ENCODE peak calls at places on chromosome 9, in seven cellular contexts. One of them, this sample, is unnamed.

GRCh38 chr9:99515087-99515486 is 293.0 kb downstream of the SEC61B start:
- DNase-seq in hepatic stellate cell: no peak
- DNase-seq in posterior cingulate gyrus: no peak
- DNase-seq in stimulated activated CD4-positive, alpha-beta T cell treated with anti-CD3 and anti-CD28 coated beads, Interleukin-1b, Interleukin-23, amount 100 ng/mL, for 4 hours: no peak
- DNase-seq in globus pallidus: peak; percentile 9
- DNase-seq in HuH-7: no peak
- DNase-seq in NCI-H2171 treated with DMSO at 0.1 percent for 48 hours: no peak
- DNase-seq in this sample: no peak

GRCh38 chr9:122777935-122778671 is 10.6 kb upstream of the OR5C1 start:
- DNase-seq in HuH-7: no peak
- DNase-seq in globus pallidus: no peak
- DNase-seq in stimulated activated CD4-positive, alpha-beta T cell treated with anti-CD3 and anti-CD28 coated beads, Interleukin-1b, Interleukin-23, amount 100 ng/mL, for 4 hours: no peak
- DNase-seq in hepatic stellate cell: peak; percentile 32
- DNase-seq in NCI-H2171 treated with DMSO at 0.1 percent for 48 hours: peak; percentile 3
- DNase-seq in posterior cingulate gyrus: no peak
- DNase-seq in this sample: no peak

GRCh38 chr9:16867571-16868311 is 2.7 kb downstream of the BNC2 start:
- DNase-seq in HuH-7: no peak
- DNase-seq in stimulated activated CD4-positive, alpha-beta T cell treated with anti-CD3 and anti-CD28 coated beads, Interleukin-1b, Interleukin-23, amount 100 ng/mL, for 4 hours: no peak
- DNase-seq in NCI-H2171 treated with DMSO at 0.1 percent for 48 hours: no peak
- DNase-seq in globus pallidus: no peak
- DNase-seq in hepatic stellate cell: peak; percentile 46
- DNase-seq in posterior cingulate gyrus: no peak
- DNase-seq in this sample: no peak

GRCh38 chr9:114206221-114206760 is 51.0 kb downstream of the COL27A1 start:
- DNase-seq in posterior cingulate gyrus: no peak
- DNase-seq in hepatic stellate cell: no peak
- DNase-seq in globus pallidus: no peak
- DNase-seq in NCI-H2171 treated with DMSO at 0.1 percent for 48 hours: no peak
- DNase-seq in stimulated activated CD4-positive, alpha-beta T cell treated with anti-CD3 and anti-CD28 coated beads, Interleukin-1b, Interleukin-23, amount 100 ng/mL, for 4 hours: no peak
- DNase-seq in HuH-7: no peak
- DNase-seq in this sample: no peak

GRCh38 chr9:74172874-74173273 is 324.3 kb upstream of the RORB start:
- DNase-seq in hepatic stellate cell: no peak
- DNase-seq in NCI-H2171 treated with DMSO at 0.1 percent for 48 hours: no peak
- DNase-seq in stimulated activated CD4-positive, alpha-beta T cell treated with anti-CD3 and anti-CD28 coated beads, Interleukin-1b, Interleukin-23, amount 100 ng/mL, for 4 hours: no peak
- DNase-seq in globus pallidus: no peak
- DNase-seq in posterior cingulate gyrus: no peak
- DNase-seq in HuH-7: no peak
- DNase-seq in this sample: no peak

GRCh38 chr9:136703231-136703870 is 9.0 kb upstream of the DIPK1B start:
- DNase-seq in globus pallidus: no peak
- DNase-seq in stimulated activated CD4-positive, alpha-beta T cell treated with anti-CD3 and anti-CD28 coated beads, Interleukin-1b, Interleukin-23, amount 100 ng/mL, for 4 hours: no peak
- DNase-seq in posterior cingulate gyrus: no peak
- DNase-seq in HuH-7: no peak
- DNase-seq in hepatic stellate cell: no peak
- DNase-seq in NCI-H2171 treated with DMSO at 0.1 percent for 48 hours: peak; percentile 82
- DNase-seq in this sample: no peak

GRCh38 chr9:68418259-68418845 is 61.9 kb downstream of the PGM5 start:
- DNase-seq in posterior cingulate gyrus: no peak
- DNase-seq in hepatic stellate cell: no peak
- DNase-seq in NCI-H2171 treated with DMSO at 0.1 percent for 48 hours: no peak
- DNase-seq in globus pallidus: no peak
- DNase-seq in HuH-7: no peak
- DNase-seq in stimulated activated CD4-positive, alpha-beta T cell treated with anti-CD3 and anti-CD28 coated beads, Interleukin-1b, Interleukin-23, amount 100 ng/mL, for 4 hours: no peak
- DNase-seq in this sample: no peak

GRCh38 chr9:107039546-107039945 is 176.6 kb downstream of the ZNF462 start:
- DNase-seq in globus pallidus: no peak
- DNase-seq in posterior cingulate gyrus: no peak
- DNase-seq in stimulated activated CD4-positive, alpha-beta T cell treated with anti-CD3 and anti-CD28 coated beads, Interleukin-1b, Interleukin-23, amount 100 ng/mL, for 4 hours: no peak
- DNase-seq in NCI-H2171 treated with DMSO at 0.1 percent for 48 hours: peak; percentile 80
- DNase-seq in HuH-7: no peak
- DNase-seq in hepatic stellate cell: no peak
- DNase-seq in this sample: no peak

GRCh38 chr9:5587024-5587423 is 41.9 kb upstream of the RIC1 start:
- DNase-seq in NCI-H2171 treated with DMSO at 0.1 percent for 48 hours: no peak
- DNase-seq in stimulated activated CD4-positive, alpha-beta T cell treated with anti-CD3 and anti-CD28 coated beads, Interleukin-1b, Interleukin-23, amount 100 ng/mL, for 4 hours: peak; percentile 18
- DNase-seq in hepatic stellate cell: peak; percentile 64
- DNase-seq in globus pallidus: no peak
- DNase-seq in posterior cingulate gyrus: no peak
- DNase-seq in HuH-7: no peak
- DNase-seq in this sample: no peak

GRCh38 chr9:93217706-93218105 is 33.8 kb downstream of the WNK2 start:
- DNase-seq in hepatic stellate cell: no peak
- DNase-seq in posterior cingulate gyrus: no peak
- DNase-seq in NCI-H2171 treated with DMSO at 0.1 percent for 48 hours: no peak
- DNase-seq in globus pallidus: no peak
- DNase-seq in HuH-7: no peak
- DNase-seq in stimulated activated CD4-positive, alpha-beta T cell treated with anti-CD3 and anti-CD28 coated beads, Interleukin-1b, Interleukin-23, amount 100 ng/mL, for 4 hours: no peak
- DNase-seq in this sample: no peak

GRCh38 chr9:131502781-131503625 is at the start of gene POMT1:
- DNase-seq in stimulated activated CD4-positive, alpha-beta T cell treated with anti-CD3 and anti-CD28 coated beads, Interleukin-1b, Interleukin-23, amount 100 ng/mL, for 4 hours: peak; percentile 84
- DNase-seq in hepatic stellate cell: peak; percentile 100
- DNase-seq in NCI-H2171 treated with DMSO at 0.1 percent for 48 hours: peak; percentile 99
- DNase-seq in globus pallidus: peak; percentile 80
- DNase-seq in HuH-7: peak; percentile 97
- DNase-seq in posterior cingulate gyrus: peak; percentile 88
- DNase-seq in this sample: peak; percentile 51

GRCh38 chr9:130561056-130561455 is 18.3 kb upstream of the FUBP3 start:
- DNase-seq in globus pallidus: no peak
- DNase-seq in HuH-7: no peak
- DNase-seq in NCI-H2171 treated with DMSO at 0.1 percent for 48 hours: peak; percentile 93
- DNase-seq in posterior cingulate gyrus: no peak
- DNase-seq in hepatic stellate cell: no peak
- DNase-seq in stimulated activated CD4-positive, alpha-beta T cell treated with anti-CD3 and anti-CD28 coated beads, Interleukin-1b, Interleukin-23, amount 100 ng/mL, for 4 hours: no peak
- DNase-seq in this sample: no peak

GRCh38 chr9:32424616-32425015 is 40.2 kb downstream of the ACO1 start:
- DNase-seq in posterior cingulate gyrus: no peak
- DNase-seq in stimulated activated CD4-positive, alpha-beta T cell treated with anti-CD3 and anti-CD28 coated beads, Interleukin-1b, Interleukin-23, amount 100 ng/mL, for 4 hours: no peak
- DNase-seq in HuH-7: no peak
- DNase-seq in globus pallidus: no peak
- DNase-seq in hepatic stellate cell: no peak
- DNase-seq in NCI-H2171 treated with DMSO at 0.1 percent for 48 hours: no peak
- DNase-seq in this sample: no peak

GRCh38 chr9:112015149-112015548 is 118.5 kb downstream of the UGCG start:
- DNase-seq in posterior cingulate gyrus: no peak
- DNase-seq in HuH-7: no peak
- DNase-seq in globus pallidus: no peak
- DNase-seq in stimulated activated CD4-positive, alpha-beta T cell treated with anti-CD3 and anti-CD28 coated beads, Interleukin-1b, Interleukin-23, amount 100 ng/mL, for 4 hours: no peak
- DNase-seq in hepatic stellate cell: no peak
- DNase-seq in NCI-H2171 treated with DMSO at 0.1 percent for 48 hours: no peak
- DNase-seq in this sample: no peak

GRCh38 chr9:12680757-12681156 is 12.4 kb upstream of the TYRP1 start:
- DNase-seq in globus pallidus: no peak
- DNase-seq in posterior cingulate gyrus: no peak
- DNase-seq in hepatic stellate cell: no peak
- DNase-seq in stimulated activated CD4-positive, alpha-beta T cell treated with anti-CD3 and anti-CD28 coated beads, Interleukin-1b, Interleukin-23, amount 100 ng/mL, for 4 hours: no peak
- DNase-seq in NCI-H2171 treated with DMSO at 0.1 percent for 48 hours: no peak
- DNase-seq in HuH-7: no peak
- DNase-seq in this sample: no peak

GRCh38 chr9:114914139-114914538 is 16.3 kb downstream of the TNFSF8 start:
- DNase-seq in globus pallidus: no peak
- DNase-seq in NCI-H2171 treated with DMSO at 0.1 percent for 48 hours: no peak
- DNase-seq in hepatic stellate cell: no peak
- DNase-seq in stimulated activated CD4-positive, alpha-beta T cell treated with anti-CD3 and anti-CD28 coated beads, Interleukin-1b, Interleukin-23, amount 100 ng/mL, for 4 hours: no peak
- DNase-seq in posterior cingulate gyrus: no peak
- DNase-seq in HuH-7: peak; percentile 10
- DNase-seq in this sample: no peak

GRCh38 chr9:137670391-137671195 is 51.8 kb downstream of the EHMT1 start:
- DNase-seq in HuH-7: no peak
- DNase-seq in stimulated activated CD4-positive, alpha-beta T cell treated with anti-CD3 and anti-CD28 coated beads, Interleukin-1b, Interleukin-23, amount 100 ng/mL, for 4 hours: no peak
- DNase-seq in globus pallidus: no peak
- DNase-seq in NCI-H2171 treated with DMSO at 0.1 percent for 48 hours: no peak
- DNase-seq in hepatic stellate cell: no peak
- DNase-seq in posterior cingulate gyrus: no peak
- DNase-seq in this sample: no peak

GRCh38 chr9:75927351-75927750 is 36.9 kb downstream of the PCSK5 start:
- DNase-seq in NCI-H2171 treated with DMSO at 0.1 percent for 48 hours: no peak
- DNase-seq in hepatic stellate cell: no peak
- DNase-seq in stimulated activated CD4-positive, alpha-beta T cell treated with anti-CD3 and anti-CD28 coated beads, Interleukin-1b, Interleukin-23, amount 100 ng/mL, for 4 hours: no peak
- DNase-seq in globus pallidus: no peak
- DNase-seq in posterior cingulate gyrus: no peak
- DNase-seq in HuH-7: no peak
- DNase-seq in this sample: no peak

GRCh38 chr9:100222674-100223073 is 123.6 kb downstream of the INVS start:
- DNase-seq in NCI-H2171 treated with DMSO at 0.1 percent for 48 hours: peak; percentile 39
- DNase-seq in stimulated activated CD4-positive, alpha-beta T cell treated with anti-CD3 and anti-CD28 coated beads, Interleukin-1b, Interleukin-23, amount 100 ng/mL, for 4 hours: no peak
- DNase-seq in globus pallidus: peak; percentile 42
- DNase-seq in hepatic stellate cell: peak; percentile 29
- DNase-seq in posterior cingulate gyrus: no peak
- DNase-seq in HuH-7: no peak
- DNase-seq in this sample: no peak

This sample was measured in NCI-H1048.